ENCODE peak calls at places on chromosomes 12 and 14, in eight cellular contexts. W is uterus, Y is AG04450, J is transverse colon, R is endothelial cell of umbilical vein, Q is Peyer's patch, K is retinal pigment epithelial cell, H is BE2C. B is an unnamed sample.

GRCh38 chr12:112170376-112170775 is 45.0 kb downstream of the TRAFD1 start:
- DNase-seq in W (no peak), Q (no peak), Y (no peak), H (peak), J (no peak), K (no peak), R (no peak), B (peak)

GRCh38 chr14:94665121-94665520 is 52.9 kb downstream of the SERPINA3 start:
- DNase-seq in K (no peak), W (no peak), Y (peak), J (no peak), H (no peak), R (peak), Q (no peak), B (no peak)

GRCh38 chr14:59277659-59278058 is 89.2 kb downstream of the DAAM1 start:
- DNase-seq in H (no peak), R (no peak), Q (no peak), K (no peak), Y (no peak), W (no peak), J (no peak), B (no peak)

GRCh38 chr14:93114713-93115068 is 1.0 kb downstream of the ITPK1 start:
- DNase-seq in R (no peak), Y (no peak), K (no peak), J (peak), Q (peak), H (no peak), W (peak), B (no peak)

GRCh38 chr12:67366530-67367196 is 97.5 kb downstream of the CAND1 start:
- DNase-seq in Y (peak), K (no peak), J (no peak), Q (no peak), W (no peak), R (no peak), H (no peak), B (no peak)

GRCh38 chr12:542290-543113 is 82.8 kb downstream of the B4GALNT3 start:
- DNase-seq in K (no peak), Q (no peak), Y (no peak), J (no peak), H (no peak), R (no peak), W (no peak), B (no peak)

GRCh38 chr14:91714805-91715204 is 17.1 kb downstream of the CATSPERB start:
- DNase-seq in Q (peak), R (no peak), K (no peak), H (no peak), W (no peak), J (no peak), Y (no peak), B (no peak)

GRCh38 chr12:99278899-99279298 is 368.7 kb upstream of the GARIN6 start:
- DNase-seq in R (no peak), Y (no peak), W (no peak), J (no peak), Q (no peak), K (no peak), H (no peak), B (no peak)

GRCh38 chr12:89163918-89164317 is 188.4 kb downstream of the DUSP6 start:
- DNase-seq in H (no peak), W (peak), R (peak), Y (no peak), J (no peak), K (no peak), Q (no peak), B (no peak)

GRCh38 chr12:132685400-132685799 is 1.7 kb downstream of the POLE start:
- DNase-seq in K (no peak), H (no peak), W (no peak), Q (no peak), J (no peak), R (no peak), Y (no peak), B (no peak)

GRCh38 chr12:105278043-105278697 is 42.2 kb upstream of the APPL2 start:
- DNase-seq in Q (peak), K (no peak), Y (no peak), R (peak), W (no peak), J (no peak), H (no peak), B (no peak)

GRCh38 chr12:47075192-47076084 is 4.0 kb upstream of the PCED1B start:
- DNase-seq in W (no peak), Q (no peak), J (no peak), R (no peak), K (no peak), H (no peak), Y (no peak), B (no peak)

GRCh38 chr12:50988051-50988450 is 35.7 kb downstream of the HIGD1C start:
- DNase-seq in Q (no peak), R (no peak), H (no peak), K (no peak), Y (no peak), W (no peak), J (no peak), B (no peak)

GRCh38 chr12:15164997-15165659 is 56.1 kb downstream of the RERG start:
- DNase-seq in W (peak), R (no peak), Y (no peak), Q (peak), J (no peak), K (no peak), H (no peak), B (no peak)

GRCh38 chr12:124915249-124916236 is 1.1 kb upstream of the UBC start:
- DNase-seq in Q (peak), W (no peak), Y (no peak), R (peak), J (peak), K (no peak), H (no peak), B (peak)

GRCh38 chr14:60183724-60184596 is 18.8 kb upstream of the DHRS7 start:
- DNase-seq in Y (peak), R (peak), J (no peak), W (peak), H (peak), K (no peak), Q (no peak), B (no peak)

GRCh38 chr12:131775124-131775903 is 52.9 kb upstream of the MMP17 start:
- DNase-seq in R (no peak), Y (no peak), J (no peak), K (no peak), Q (peak), H (no peak), W (no peak), B (no peak)

GRCh38 chr12:91264178-91264577 is 81.6 kb upstream of the DCN start:
- DNase-seq in J (no peak), Y (no peak), H (no peak), R (no peak), W (no peak), K (no peak), Q (no peak), B (no peak)

GRCh38 chr12:39144613-39145061 is 239.2 kb upstream of the CPNE8 start:
- DNase-seq in W (no peak), H (no peak), Q (no peak), J (no peak), Y (no peak), R (no peak), K (no peak), B (no peak)

GRCh38 chr14:91170504-91171121 is 56.7 kb downstream of the DGLUCY start:
- DNase-seq in R (peak), Y (no peak), J (no peak), W (peak), Q (no peak), K (no peak), H (peak), B (no peak)

GRCh38 chr14:52400846-52401245 is 86.7 kb downstream of the PTGER2 start:
- DNase-seq in W (no peak), H (no peak), Q (no peak), J (no peak), R (no peak), Y (no peak), K (no peak), B (no peak)

GRCh38 chr14:94707494-94707893 is 62.4 kb downstream of the GSC start:
- DNase-seq in Y (no peak), Q (no peak), W (no peak), J (no peak), K (no peak), H (no peak), R (no peak), B (no peak)

GRCh38 chr14:96590190-96590860 is 88.1 kb downstream of the PAPOLA start:
- DNase-seq in H (no peak), K (no peak), J (no peak), W (no peak), R (no peak), Q (peak), Y (no peak), B (no peak)

GRCh38 chr12:67508830-67509229 is 139.7 kb upstream of the DYRK2 start:
- DNase-seq in W (no peak), K (no peak), Y (no peak), R (no peak), J (no peak), Q (no peak), H (no peak), B (no peak)

GRCh38 chr12:125878483-125878882 is 813.2 kb downstream of the AACS start:
- DNase-seq in Q (no peak), Y (no peak), R (no peak), K (no peak), J (no peak), W (no peak), H (no peak), B (no peak)

GRCh38 chr12:5244513-5244972 is 187.4 kb upstream of the NTF3 start:
- DNase-seq in R (no peak), Q (peak), K (no peak), Y (no peak), H (no peak), W (no peak), J (peak), B (no peak)

GRCh38 chr14:77044776-77045569 is 16.5 kb upstream of the IRF2BPL start:
- DNase-seq in K (no peak), Q (peak), W (peak), J (peak), Y (no peak), H (no peak), R (peak), B (no peak)

GRCh38 chr12:39364196-39364595 is 78.7 kb downstream of the KIF21A start:
- DNase-seq in J (no peak), Y (no peak), R (no peak), K (no peak), W (no peak), H (no peak), Q (no peak), B (no peak)

GRCh38 chr12:115213538-115213961 is 529.6 kb upstream of the TBX3 start:
- DNase-seq in Q (no peak), K (no peak), R (no peak), Y (no peak), H (peak), J (no peak), W (no peak), B (no peak)

GRCh38 chr12:67623259-67623658 is 25.3 kb upstream of the DYRK2 start:
- DNase-seq in W (no peak), Y (no peak), Q (no peak), K (no peak), R (no peak), J (no peak), H (no peak), B (no peak)

GRCh38 chr14:92956961-92957360 is 34.0 kb downstream of the CHGA start:
- DNase-seq in Q (no peak), R (no peak), K (no peak), W (no peak), Y (no peak), H (no peak), J (no peak), B (no peak)

GRCh38 chr12:32650508-32650907 is 28.6 kb upstream of the DNM1L start:
- DNase-seq in J (no peak), W (no peak), Y (no peak), R (peak), K (no peak), Q (no peak), H (no peak), B (no peak)

GRCh38 chr14:63383776-63384367 is 65.1 kb upstream of the GPHB5 start:
- DNase-seq in Y (no peak), W (no peak), H (no peak), R (no peak), Q (no peak), K (no peak), J (no peak), B (no peak)

GRCh38 chr14:87309557-87309956 is 683.4 kb downstream of the GALC start:
- DNase-seq in K (no peak), J (no peak), Y (no peak), R (no peak), H (no peak), W (no peak), Q (no peak), B (no peak)
- H3K4me3 ChIP-seq in K (no peak), J (no peak), Y (no peak), R (no peak), H (no peak), W (no peak), Q (no peak), B (no peak)

DNA sequence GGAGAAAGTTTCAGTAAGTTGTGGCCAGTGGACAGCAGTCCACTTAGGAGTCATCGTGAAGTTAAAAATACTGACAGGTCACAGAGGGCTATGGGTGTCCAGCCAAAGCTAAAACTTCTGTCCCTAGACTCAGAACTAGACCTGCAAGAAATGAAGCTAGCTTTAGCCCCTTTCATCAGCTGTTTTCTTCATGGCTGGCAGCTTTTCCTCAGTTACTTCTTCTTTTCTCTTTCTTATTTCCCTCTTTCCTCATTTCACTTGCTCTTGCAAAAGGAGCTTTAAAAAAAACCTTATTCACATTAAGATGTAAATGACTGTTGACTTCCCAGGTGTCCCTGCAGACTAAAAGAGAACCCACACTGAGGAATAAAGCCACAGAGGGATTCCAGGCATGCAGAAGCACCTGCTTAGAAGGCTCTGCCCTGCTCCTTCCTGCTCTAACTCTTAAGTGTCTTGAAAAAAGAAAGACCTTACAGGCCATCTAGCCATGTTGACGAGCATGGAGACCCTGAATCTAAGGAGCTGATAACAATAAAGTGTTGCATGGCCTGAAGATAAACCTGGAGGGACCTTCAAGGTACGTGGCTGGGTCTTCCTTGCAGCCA is 69.7 kb upstream of the CCND2 start:
- DNase-seq in J (no peak), Y (no peak), Q (no peak), H (no peak), R (no peak), W (no peak), K (no peak), B (no peak)
- H3K4me3 ChIP-seq in J (no peak), Y (no peak), Q (no peak), H (no peak), R (no peak), W (no peak), K (no peak), B (no peak)

DNA sequence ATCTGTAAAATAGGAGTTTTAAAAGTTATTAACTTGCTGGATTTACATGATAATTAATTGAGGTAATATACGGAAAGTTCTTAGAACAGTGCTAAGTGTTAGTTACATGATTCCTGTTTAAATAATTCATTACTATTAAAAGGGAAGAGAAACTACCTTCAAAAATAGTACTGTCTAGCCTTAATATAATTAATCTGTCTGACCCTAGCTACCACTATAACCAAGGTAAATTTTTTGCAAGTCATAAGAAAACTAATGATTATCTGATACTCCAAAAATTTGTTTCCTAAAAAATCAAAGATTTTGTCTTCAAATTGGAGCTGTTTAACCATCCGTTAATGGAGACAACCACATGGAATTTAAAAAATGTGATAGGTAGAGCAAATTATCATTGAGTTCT is 294.3 kb upstream of the FBXO33 start:
- DNase-seq in K (no peak), J (no peak), Q (no peak), R (no peak), Y (no peak), H (no peak), W (no peak), B (no peak)
- H3K4me3 ChIP-seq in K (no peak), J (no peak), Q (no peak), R (no peak), Y (no peak), H (no peak), W (no peak), B (no peak)

GRCh38 chr12:69023840-69024239 is 90.9 kb upstream of the CPM start:
- DNase-seq in J (no peak), Q (no peak), W (no peak), K (no peak), R (no peak), Y (no peak), H (no peak), B (no peak)

GRCh38 chr12:69026341-69026740 is 93.4 kb upstream of the CPM start:
- DNase-seq in K (no peak), Q (no peak), J (no peak), W (no peak), Y (no peak), R (no peak), H (no peak), B (no peak)

GRCh38 chr12:69024907-69025306 is 91.9 kb upstream of the CPM start:
- DNase-seq in W (no peak), R (no peak), K (no peak), Y (no peak), Q (no peak), J (no peak), H (no peak), B (no peak)

GRCh38 chr12:69022674-69023073 is 89.7 kb upstream of the CPM start:
- DNase-seq in Q (no peak), K (no peak), W (no peak), R (no peak), J (no peak), H (no peak), Y (no peak), B (no peak)

GRCh38 chr12:69024413-69024812 is 91.4 kb upstream of the CPM start:
- DNase-seq in W (no peak), Y (no peak), Q (peak), K (peak), H (no peak), R (no peak), J (peak), B (peak)
- H3K4me3 ChIP-seq in W (no peak), Y (no peak), Q (no peak), K (no peak), H (no peak), R (no peak), J (no peak), B (no peak)

DNA sequence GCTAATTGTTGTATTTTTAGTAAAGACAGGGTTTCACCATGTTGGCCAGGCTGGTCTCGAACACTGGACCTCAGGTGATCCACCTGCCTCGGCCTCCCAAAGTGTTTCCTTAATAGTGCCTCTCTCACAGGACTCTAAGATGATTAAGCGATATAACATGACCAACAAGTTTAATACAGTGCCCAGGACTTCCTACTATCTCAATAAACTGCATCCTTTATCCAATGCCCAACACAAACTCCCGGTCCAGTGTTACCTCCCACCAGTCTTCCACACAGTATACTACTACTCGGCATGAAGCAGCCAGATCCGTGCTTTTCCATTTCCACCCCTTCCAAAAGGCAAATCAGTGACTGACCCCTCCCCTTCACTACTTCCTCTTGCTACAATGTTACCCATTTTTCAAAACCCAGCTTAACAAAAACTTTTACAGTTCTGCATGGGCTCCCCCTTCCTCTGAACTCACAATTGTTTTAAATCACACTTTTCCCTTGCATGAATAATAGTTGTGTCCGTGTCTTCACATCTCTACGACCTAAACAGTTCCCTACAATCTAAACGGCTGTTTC is 895 bp downstream of the NOP2 start:
- DNase-seq in Y (no peak), H (no peak), Q (no peak), R (peak), J (no peak), K (no peak), W (no peak), B (no peak)
- H3K4me3 ChIP-seq in Y (peak), H (peak), Q (peak), R (peak), J (peak), K (peak), W (peak), B (peak)

DNA sequence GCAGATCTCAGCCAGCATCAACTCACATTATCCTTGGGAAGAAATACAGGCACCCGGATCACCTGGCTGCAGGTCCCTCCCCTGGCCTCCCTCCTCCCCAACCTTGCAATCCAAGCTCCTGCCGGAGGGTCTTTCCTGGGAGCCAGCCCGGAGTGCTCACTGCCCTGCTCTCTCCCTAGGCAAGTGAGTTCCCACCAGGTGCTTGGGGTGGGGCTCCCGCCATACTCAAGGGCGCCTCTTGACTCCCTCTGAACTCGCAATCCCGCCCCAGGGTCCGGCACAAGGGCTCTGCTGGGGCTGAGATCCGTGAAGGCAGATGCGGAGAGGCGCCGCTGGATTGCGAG is 1.2 kb upstream of the CEP170B start:
- DNase-seq in J (no peak), Y (no peak), K (no peak), W (no peak), H (peak), Q (no peak), R (no peak), B (no peak)
- H3K4me3 ChIP-seq in J (peak), Y (no peak), K (no peak), W (no peak), H (no peak), Q (no peak), R (no peak), B (peak)

B was measured in breast epithelium.